ENCODE peak calls at places on chromosomes 16 and 17, in six cellular contexts. N is H1, V is vagina, P is sigmoid colon, F is GM23338, O is stomach. Y is an unnamed sample.

GRCh38 chr16:85520853-85521736 is 92.0 kb upstream of the GSE1 start:
- DNase-seq in N (no peak), V (no peak), P (peak), F (no peak), O (peak), Y (no peak)

GRCh38 chr17:64491034-64491860 is 5.6 kb downstream of the POLG2 start:
- DNase-seq in N (no peak), V (no peak), P (no peak), F (peak), O (no peak), Y (peak)

GRCh38 chr17:2056221-2057129 is 1.6 kb downstream of the HIC1 start:
- DNase-seq in N (peak), V (no peak), P (peak), F (peak), O (no peak), Y (no peak)

GRCh38 chr16:87765473-87765775 is 362 bp downstream of the KLHDC4 start:
- DNase-seq in N (no peak), V (no peak), P (no peak), F (peak), O (no peak), Y (peak)

GRCh38 chr17:59840908-59841666 is 51.7 kb downstream of the TUBD1 start:
- DNase-seq in N (no peak), V (no peak), P (no peak), F (no peak), O (no peak), Y (no peak)

GRCh38 chr16:85936761-85937343 is 37.9 kb downstream of the IRF8 start:
- DNase-seq in N (no peak), V (no peak), P (no peak), F (no peak), O (no peak), Y (no peak)

GRCh38 chr17:29615048-29615385 is 7.7 kb downstream of the CORO6 start:
- DNase-seq in N (no peak), V (peak), P (no peak), F (peak), O (no peak), Y (no peak)

GRCh38 chr16:8519179-8519578 is 71.1 kb downstream of the TMEM114 start:
- DNase-seq in N (no peak), V (no peak), P (no peak), F (no peak), O (no peak), Y (no peak)

GRCh38 chr16:66603537-66604375 is 748 bp upstream of the CMTM3 start:
- DNase-seq in N (peak), V (no peak), P (peak), F (peak), O (peak), Y (peak)

GRCh38 chr17:614637-615546 is 99.7 kb downstream of the VPS53 start:
- DNase-seq in N (no peak), V (no peak), P (no peak), F (no peak), O (no peak), Y (no peak)

GRCh38 chr17:3512512-3513171 is 36.8 kb downstream of the ASPA start:
- DNase-seq in N (no peak), V (no peak), P (peak), F (peak), O (peak), Y (no peak)

GRCh38 chr17:5035356-5035755 is at the start of gene SLC52A1:
- DNase-seq in N (peak), V (no peak), P (no peak), F (peak), O (no peak), Y (no peak)

GRCh38 chr17:39701784-39702422 is 2.0 kb downstream of the ERBB2 start:
- DNase-seq in N (no peak), V (no peak), P (no peak), F (no peak), O (no peak), Y (no peak)

GRCh38 chr17:39699818-39700147 is at the start of gene ERBB2:
- DNase-seq in N (peak), V (no peak), P (peak), F (peak), O (peak), Y (no peak)

GRCh38 chr17:39700148-39700987 is 504 bp downstream of the ERBB2 start:
- DNase-seq in N (peak), V (no peak), P (no peak), F (peak), O (no peak), Y (no peak)

GRCh38 chr17:39702901-39703893 is 3.3 kb downstream of the ERBB2 start:
- DNase-seq in N (no peak), V (no peak), P (no peak), F (no peak), O (no peak), Y (no peak)

GRCh38 chr17:39701012-39701783 is 1.3 kb downstream of the ERBB2 start:
- DNase-seq in N (no peak), V (no peak), P (no peak), F (peak), O (peak), Y (no peak)
- H3K4me3 ChIP-seq in N (peak), V (peak), P (peak), F (peak), O (peak), Y (no peak)

DNA sequence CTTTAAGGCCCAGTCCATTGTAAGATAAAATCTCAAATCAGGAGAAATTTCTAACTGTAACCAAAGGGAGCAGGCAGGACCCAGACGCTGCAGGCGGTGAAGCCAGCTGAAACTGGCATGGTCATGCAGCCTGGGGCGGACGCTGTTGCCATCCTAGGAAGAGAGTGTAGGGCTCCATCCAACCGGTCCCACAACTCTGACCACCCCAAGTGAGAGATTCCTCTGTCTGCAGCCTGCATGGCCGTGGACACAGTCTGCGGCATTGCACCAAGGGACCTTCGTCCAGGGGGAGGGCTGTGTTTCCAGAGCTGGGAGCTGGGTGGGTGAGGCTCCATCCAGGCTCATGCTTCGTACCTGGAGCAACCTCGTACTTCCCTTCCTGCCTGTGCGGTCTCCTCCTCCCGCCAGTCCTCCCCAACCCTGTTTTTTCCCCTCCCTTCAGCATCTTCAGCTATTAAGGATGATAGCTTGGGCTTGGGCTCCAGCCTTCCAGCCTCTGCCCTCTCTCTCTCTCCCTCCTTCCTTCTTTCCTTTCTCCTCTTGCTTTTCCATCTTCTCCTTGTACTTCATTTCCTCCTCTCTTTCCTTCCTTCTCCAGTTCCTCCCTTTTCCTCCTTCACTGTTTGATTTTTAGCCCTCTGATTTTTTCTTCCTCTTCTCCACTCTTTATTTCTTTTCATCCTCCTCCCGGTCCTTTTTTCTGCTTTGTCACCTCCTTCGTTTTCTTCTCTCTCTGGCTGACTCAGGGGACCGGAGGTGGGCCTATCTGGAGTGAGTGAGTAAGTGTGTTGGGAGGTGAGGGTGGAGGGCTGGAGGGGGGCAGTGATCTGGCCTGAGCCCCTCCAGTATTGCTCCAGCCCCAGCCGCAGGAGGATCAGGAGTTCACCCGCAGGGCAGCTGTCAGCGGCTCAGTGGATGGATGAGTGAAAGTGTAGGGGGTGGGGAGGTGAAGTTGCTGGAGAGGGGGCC is 17.0 kb upstream of the LHX1 start:
- DNase-seq in N (peak), V (no peak), P (no peak), F (no peak), O (no peak), Y (no peak)
- TF ChIP-seq POLR2AphosphoS5 in N (no peak), V (no peak), P (no peak), F (no peak), O (no peak), Y (no peak)

DNA sequence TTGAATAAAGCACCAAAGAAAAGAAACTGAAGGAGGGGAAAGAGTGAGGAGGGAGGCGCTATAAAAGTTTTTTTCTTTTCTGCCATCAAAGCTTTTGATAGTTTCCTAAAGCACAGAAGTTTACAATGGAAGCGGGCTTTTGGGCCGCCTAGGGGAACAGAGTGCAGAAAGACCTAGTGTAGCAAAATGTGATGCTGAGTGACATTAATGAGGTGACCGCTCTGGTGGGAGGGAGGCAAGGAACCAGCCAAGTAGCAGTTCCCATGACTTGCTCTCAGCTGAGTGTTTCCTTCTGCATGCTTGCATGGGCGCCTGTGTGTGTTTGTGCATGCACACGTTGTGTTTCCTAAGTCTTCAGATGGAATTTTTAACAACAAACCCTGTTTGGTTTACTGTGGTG is 15.5 kb downstream of the MSI2 start:
- DNase-seq in N (no peak), V (no peak), P (no peak), F (no peak), O (no peak), Y (no peak)
- H3K27ac ChIP-seq in N (no peak), V (no peak), P (no peak), F (no peak), O (no peak), Y (no peak)

DNA sequence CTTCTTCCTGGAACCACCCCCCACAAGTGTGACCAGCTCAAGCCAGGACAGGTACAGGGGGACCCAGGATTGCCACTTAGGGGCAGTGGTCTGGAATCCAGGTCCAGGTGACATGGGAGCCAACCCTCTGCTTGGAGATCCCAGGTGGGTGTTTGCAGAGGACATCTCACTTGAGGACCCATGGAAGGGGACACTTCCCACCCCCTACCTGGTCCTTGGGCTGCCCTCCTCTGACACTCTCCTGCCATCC is 145.5 kb downstream of the SEC14L1 start:
- DNase-seq in N (no peak), V (no peak), P (no peak), F (no peak), O (no peak), Y (no peak)
- H3K4me3 ChIP-seq in N (no peak), V (peak), P (no peak), F (no peak), O (peak), Y (no peak)

GRCh38 chr16:2163211-2163881 is 7.8 kb downstream of the TRAF7 start:
- DNase-seq in N (no peak), V (no peak), P (no peak), F (no peak), O (peak), Y (no peak)
- TF ChIP-seq POLR2AphosphoS5 in N (no peak), V (peak), P (no peak), F (no peak), O (no peak), Y (no peak)

GRCh38 chr16:2006317-2006716 is 3.3 kb downstream of the ZNF598 start:
- DNase-seq in N (no peak), V (no peak), P (no peak), F (no peak), O (no peak), Y (no peak)

GRCh38 chr16:2008009-2008526 is 1.6 kb downstream of the ZNF598 start:
- DNase-seq in N (no peak), V (no peak), P (no peak), F (no peak), O (no peak), Y (peak)

GRCh38 chr16:2005646-2006045 is 4.0 kb downstream of the ZNF598 start:
- DNase-seq in N (no peak), V (no peak), P (no peak), F (peak), O (no peak), Y (no peak)

GRCh38 chr16:2008631-2009301 is 855 bp downstream of the ZNF598 start:
- DNase-seq in N (no peak), V (no peak), P (no peak), F (no peak), O (no peak), Y (peak)

GRCh38 chr16:2007081-2007836 is 2.4 kb downstream of the ZNF598 start:
- DNase-seq in N (no peak), V (no peak), P (no peak), F (no peak), O (no peak), Y (no peak)
- H3K27ac ChIP-seq in N (no peak), V (peak), P (no peak), F (no peak), O (peak), Y (peak)

GRCh38 chr16:27334192-27334764 is 20.5 kb downstream of the IL4R start:
- DNase-seq in N (no peak), V (no peak), P (no peak), F (no peak), O (no peak), Y (no peak)
- H3K4me3 ChIP-seq in N (no peak), V (no peak), P (peak), F (no peak), O (no peak), Y (no peak)

DNA sequence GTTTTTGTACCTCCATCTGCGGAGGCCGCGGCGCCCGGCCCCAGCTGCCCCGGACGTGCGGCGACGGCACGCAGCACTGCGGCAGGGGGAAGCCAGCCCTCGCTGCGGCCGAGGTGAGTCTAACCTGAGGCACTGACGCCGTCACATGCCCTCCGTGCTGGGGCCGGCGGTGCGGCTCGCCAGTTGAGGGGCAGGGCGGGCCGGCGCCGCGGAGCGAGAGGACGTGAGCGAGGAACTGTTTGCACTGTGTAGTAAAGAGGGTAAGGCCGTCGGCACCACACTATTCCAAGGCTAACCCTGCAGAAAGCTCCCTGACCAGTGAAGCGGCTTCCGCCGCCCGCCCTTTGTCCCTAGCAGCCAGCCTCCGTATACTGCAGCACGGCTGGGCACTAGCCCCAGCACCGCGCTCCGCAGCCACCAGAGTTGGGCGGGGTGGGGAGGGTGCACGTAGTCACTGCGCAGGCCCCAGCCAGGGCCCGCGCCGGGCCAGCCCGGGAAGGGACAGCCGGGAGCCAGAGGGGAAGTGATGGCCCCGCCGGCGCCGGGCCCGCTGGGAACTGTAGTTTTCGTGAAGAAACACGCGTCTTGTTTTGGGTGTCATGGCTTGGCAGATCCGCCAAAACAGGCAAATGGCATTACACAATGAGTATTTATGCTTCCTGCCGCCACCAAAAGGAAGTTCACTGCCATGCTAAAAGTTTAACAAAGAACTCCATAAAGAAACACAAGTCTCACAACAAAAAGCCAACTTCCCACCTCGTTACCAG is 580 bp upstream of the KANSL1 start:
- DNase-seq in N (peak), V (peak), P (peak), F (peak), O (peak), Y (peak)
- TF ChIP-seq POLR2AphosphoS5 in N (peak), V (peak), P (peak), F (peak), O (peak), Y (peak)

GRCh38 chr17:75722542-75723095 is 1.4 kb downstream of the ITGB4 start:
- DNase-seq in N (no peak), V (no peak), P (no peak), F (no peak), O (no peak), Y (no peak)
- H3K27ac ChIP-seq in N (no peak), V (peak), P (peak), F (no peak), O (peak), Y (no peak)

DNA sequence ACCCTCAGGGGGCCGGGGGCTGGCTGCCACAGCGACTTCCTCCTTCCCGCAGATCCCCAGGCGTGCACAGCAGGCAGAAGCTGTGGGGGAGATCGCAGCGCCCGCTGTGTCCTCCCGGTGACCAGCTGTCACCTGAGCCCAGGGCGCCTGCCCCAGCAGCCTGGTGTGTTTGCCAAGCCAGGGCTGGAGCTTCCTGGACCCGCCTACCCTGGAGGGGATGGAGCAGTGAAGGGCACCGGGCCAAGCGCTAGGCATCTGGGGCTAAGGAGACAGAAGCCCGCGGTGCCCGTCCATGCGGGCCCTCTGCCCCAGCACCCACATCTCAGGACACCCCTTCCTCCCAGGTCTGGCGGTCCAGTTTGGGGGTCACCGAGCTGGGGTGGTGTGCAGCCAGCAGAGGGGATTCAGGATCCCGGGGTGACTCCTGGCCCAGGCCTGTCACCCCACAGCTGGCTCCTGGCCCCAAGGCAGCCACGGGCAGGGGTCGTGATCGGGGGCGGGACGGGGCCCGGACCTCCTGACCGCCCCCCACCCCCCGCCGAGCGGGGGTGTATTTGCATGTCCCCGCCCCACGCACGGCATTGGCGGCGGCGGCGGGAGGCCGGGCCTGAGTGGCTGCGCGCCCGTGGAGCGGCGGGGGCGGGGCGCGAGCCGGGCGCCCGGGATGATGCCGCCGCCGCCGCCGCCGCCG is at the start of gene RAB26:
- DNase-seq in N (peak), V (no peak), P (peak), F (peak), O (peak), Y (no peak)
- H3K4me3 ChIP-seq in N (peak), V (peak), P (peak), F (peak), O (peak), Y (peak)

Y was measured in HL-60.